ENCODE peak calls at places on chromosomes 2 and 18, in eight cellular contexts. G is right lobe of liver, M is spleen, R is heart left ventricle, Y is prostate gland, U is stomach, C is body of pancreas, K is endothelial cell of umbilical vein. H is an unnamed sample.

GRCh38 chr2:28394331-28394877 is 1.7 kb downstream of the FOSL2 start:
- DNase-seq in G (peak), M (peak), R (peak), Y (peak), U (peak), C (peak), K (peak), H (no peak)

GRCh38 chr18:75341897-75342296 is 85.6 kb downstream of the SMIM21 start:
- DNase-seq in G (no peak), M (no peak), R (no peak), Y (no peak), U (no peak), C (no peak), K (no peak), H (no peak)

GRCh38 chr2:28286678-28287077 is 106.0 kb upstream of the FOSL2 start:
- DNase-seq in G (no peak), M (no peak), R (no peak), Y (no peak), U (no peak), C (no peak), K (no peak), H (no peak)

GRCh38 chr2:25293958-25294513 is 47.7 kb downstream of the DNMT3A start:
- DNase-seq in G (no peak), M (no peak), R (no peak), Y (no peak), U (no peak), C (no peak), K (no peak), H (no peak)

GRCh38 chr2:65402339-65402738 is 30.1 kb downstream of the SPRED2 start:
- DNase-seq in G (no peak), M (no peak), R (no peak), Y (no peak), U (no peak), C (no peak), K (no peak), H (no peak)

GRCh38 chr2:181104512-181105121 is 124.2 kb downstream of the UBE2E3 start:
- DNase-seq in G (no peak), M (no peak), R (no peak), Y (peak), U (no peak), C (no peak), K (peak), H (peak)

GRCh38 chr2:207223051-207223450 is 57.3 kb upstream of the KLF7 start:
- DNase-seq in G (no peak), M (no peak), R (no peak), Y (no peak), U (no peak), C (no peak), K (no peak), H (no peak)

GRCh38 chr2:132374961-132375360 is 41.6 kb upstream of the GPR39 start:
- DNase-seq in G (no peak), M (no peak), R (no peak), Y (no peak), U (no peak), C (no peak), K (no peak), H (no peak)

GRCh38 chr2:172859821-172860707 is 124.4 kb downstream of the RAPGEF4 start:
- DNase-seq in G (no peak), M (no peak), R (no peak), Y (no peak), U (no peak), C (no peak), K (peak), H (no peak)

GRCh38 chr2:231764752-231765151 is 16.3 kb downstream of the PDE6D start:
- DNase-seq in G (no peak), M (no peak), R (no peak), Y (no peak), U (no peak), C (no peak), K (no peak), H (no peak)

GRCh38 chr2:137947714-137948336 is 16.4 kb upstream of the HNMT start:
- DNase-seq in G (peak), M (no peak), R (peak), Y (peak), U (peak), C (peak), K (peak), H (peak)

GRCh38 chr2:106147665-106148064 is 46.4 kb downstream of the UXS1 start:
- DNase-seq in G (no peak), M (no peak), R (no peak), Y (no peak), U (no peak), C (no peak), K (no peak), H (no peak)

GRCh38 chr2:88698027-88698413 is 6.5 kb downstream of the RPIA start:
- DNase-seq in G (no peak), M (no peak), R (no peak), Y (no peak), U (no peak), C (no peak), K (no peak), H (no peak)

GRCh38 chr2:216490061-216490460 is 8.6 kb upstream of the RPL37A start:
- DNase-seq in G (no peak), M (no peak), R (no peak), Y (no peak), U (no peak), C (no peak), K (peak), H (no peak)

GRCh38 chr2:20577495-20578235 is 73.2 kb downstream of the HS1BP3 start:
- DNase-seq in G (no peak), M (peak), R (no peak), Y (peak), U (no peak), C (no peak), K (peak), H (no peak)

GRCh38 chr18:27871731-27872130 is 305.2 kb downstream of the CDH2 start:
- DNase-seq in G (no peak), M (no peak), R (no peak), Y (no peak), U (no peak), C (no peak), K (no peak), H (no peak)

GRCh38 chr2:21268197-21268870 is 144.6 kb downstream of the TDRD15 start:
- DNase-seq in G (no peak), M (no peak), R (peak), Y (no peak), U (no peak), C (no peak), K (no peak), H (no peak)

GRCh38 chr18:50653402-50654093 is 93.7 kb downstream of the MAPK4 start:
- DNase-seq in G (peak), M (no peak), R (peak), Y (no peak), U (no peak), C (no peak), K (no peak), H (no peak)

GRCh38 chr2:76684762-76685161 is 837.4 kb downstream of the LRRTM4 start:
- DNase-seq in G (no peak), M (no peak), R (no peak), Y (no peak), U (no peak), C (no peak), K (no peak), H (no peak)

GRCh38 chr2:62789918-62790317 is 84.4 kb downstream of the EHBP1 start:
- DNase-seq in G (no peak), M (no peak), R (no peak), Y (no peak), U (no peak), C (no peak), K (no peak), H (no peak)

GRCh38 chr2:179020156-179020750 is 29.7 kb downstream of the CCDC141 start:
- DNase-seq in G (no peak), M (no peak), R (peak), Y (no peak), U (peak), C (peak), K (peak), H (peak)

GRCh38 chr2:135826561-135826960 is 10.4 kb downstream of the LCT start:
- DNase-seq in G (no peak), M (no peak), R (no peak), Y (no peak), U (no peak), C (no peak), K (no peak), H (no peak)

GRCh38 chr2:153145470-153145869 is 333.1 kb downstream of the RPRM start:
- DNase-seq in G (no peak), M (no peak), R (no peak), Y (no peak), U (no peak), C (peak), K (no peak), H (no peak)

GRCh38 chr2:195648780-195649179 is 8.2 kb upstream of the SLC39A10 start:
- DNase-seq in G (no peak), M (no peak), R (no peak), Y (no peak), U (no peak), C (no peak), K (no peak), H (no peak)

GRCh38 chr2:8103085-8103708 is 578.7 kb upstream of the ID2 start:
- DNase-seq in G (no peak), M (no peak), R (no peak), Y (no peak), U (no peak), C (no peak), K (no peak), H (no peak)

GRCh38 chr18:54127759-54128378 is 96.6 kb downstream of the MBD2 start:
- DNase-seq in G (no peak), M (no peak), R (peak), Y (no peak), U (no peak), C (no peak), K (peak), H (peak)

GRCh38 chr2:101613073-101613704 is 84.3 kb upstream of the MAP4K4 start:
- DNase-seq in G (no peak), M (no peak), R (no peak), Y (no peak), U (no peak), C (no peak), K (no peak), H (no peak)

GRCh38 chr2:208065476-208065875 is 40.1 kb upstream of the PLEKHM3 start:
- DNase-seq in G (no peak), M (no peak), R (no peak), Y (no peak), U (no peak), C (no peak), K (no peak), H (no peak)

GRCh38 chr18:63267990-63268721 is 51.4 kb downstream of the BCL2 start:
- DNase-seq in G (no peak), M (no peak), R (no peak), Y (no peak), U (no peak), C (no peak), K (no peak), H (no peak)

GRCh38 chr18:77218642-77219041 is 31.0 kb upstream of the GALR1 start:
- DNase-seq in G (no peak), M (no peak), R (no peak), Y (no peak), U (no peak), C (no peak), K (no peak), H (no peak)

GRCh38 chr2:202311823-202312388 is 46.3 kb downstream of the NOP58 start:
- DNase-seq in G (no peak), M (no peak), R (no peak), Y (no peak), U (no peak), C (no peak), K (no peak), H (no peak)

GRCh38 chr2:232889876-232890401 is 19.9 kb downstream of the SNORC start:
- DNase-seq in G (peak), M (no peak), R (no peak), Y (no peak), U (peak), C (no peak), K (no peak), H (no peak)

GRCh38 chr2:124915567-124915966 is 890.5 kb downstream of the CNTNAP5 start:
- DNase-seq in G (no peak), M (no peak), R (no peak), Y (no peak), U (no peak), C (no peak), K (no peak), H (no peak)

GRCh38 chr2:72037322-72037721 is 110.3 kb downstream of the CYP26B1 start:
- DNase-seq in G (no peak), M (peak), R (no peak), Y (no peak), U (no peak), C (no peak), K (no peak), H (no peak)

GRCh38 chr18:63832470-63832869 is 55.0 kb upstream of the SERPINB2 start:
- DNase-seq in G (no peak), M (no peak), R (no peak), Y (no peak), U (no peak), C (no peak), K (no peak), H (no peak)

GRCh38 chr2:85602476-85603234 is at the start of gene TMEM150A:
- DNase-seq in G (peak), M (peak), R (peak), Y (peak), U (peak), C (peak), K (peak), H (peak)

GRCh38 chr18:76209597-76209996 is 285.4 kb downstream of the ZNF516 start:
- DNase-seq in G (no peak), M (no peak), R (no peak), Y (no peak), U (no peak), C (no peak), K (no peak), H (no peak)

GRCh38 chr2:99481527-99481926 is 8.3 kb downstream of the REV1 start:
- DNase-seq in G (no peak), M (no peak), R (no peak), Y (no peak), U (no peak), C (no peak), K (no peak), H (no peak)

GRCh38 chr18:6729247-6730091 is at the start of gene ARHGAP28:
- DNase-seq in G (peak), M (peak), R (peak), Y (peak), U (peak), C (peak), K (peak), H (peak)
- TF ChIP-seq POLR2A in G (no peak), M (no peak), R (peak), Y (peak), U (no peak), C (peak), K (peak), H (no peak)

GRCh38 chr2:177221970-177222369 is 9.4 kb downstream of the HNRNPA3 start:
- DNase-seq in G (no peak), M (no peak), R (no peak), Y (no peak), U (no peak), C (no peak), K (no peak), H (no peak)

GRCh38 chr2:177217247-177217843 is 4.8 kb downstream of the HNRNPA3 start:
- DNase-seq in G (no peak), M (no peak), R (no peak), Y (no peak), U (no peak), C (no peak), K (no peak), H (no peak)

GRCh38 chr2:177225965-177226360 is 13.4 kb downstream of the HNRNPA3 start:
- DNase-seq in G (no peak), M (no peak), R (no peak), Y (no peak), U (no peak), C (no peak), K (no peak), H (no peak)

DNA sequence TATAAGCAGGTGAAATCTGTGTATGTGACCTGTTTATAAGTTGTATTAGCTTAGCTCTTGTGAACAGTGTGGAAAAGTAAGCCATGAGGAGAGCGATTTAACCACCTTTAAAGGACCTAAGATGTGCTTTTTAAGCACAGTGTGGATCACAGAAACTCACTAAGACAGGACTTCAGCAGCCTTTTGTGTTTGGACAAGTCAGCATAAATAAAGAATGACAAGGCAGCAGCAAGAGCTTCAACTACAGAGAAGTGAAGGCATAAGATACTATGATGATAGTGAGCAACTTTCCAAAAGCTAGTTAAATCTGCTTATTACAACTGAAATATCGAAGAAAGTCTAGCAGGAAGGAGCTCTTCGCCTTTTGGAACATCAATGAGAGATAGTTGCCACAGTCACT is 8.9 kb downstream of the HNRNPA3 start:
- DNase-seq in G (no peak), M (no peak), R (no peak), Y (no peak), U (no peak), C (no peak), K (no peak), H (no peak)
- TF ChIP-seq POLR2A in G (no peak), M (no peak), R (no peak), Y (no peak), U (no peak), C (no peak), K (no peak), H (no peak)

GRCh38 chr2:159904127-159904564 is 106.1 kb upstream of the CD302 start:
- DNase-seq in G (peak), M (peak), R (no peak), Y (no peak), U (no peak), C (no peak), K (peak), H (no peak)
- TF ChIP-seq POLR2A in G (no peak), M (no peak), R (no peak), Y (no peak), U (no peak), C (no peak), K (no peak), H (no peak)

GRCh38 chr2:190972846-190973245 is 41.1 kb downstream of the STAT1 start:
- DNase-seq in G (no peak), M (no peak), R (no peak), Y (no peak), U (no peak), C (no peak), K (no peak), H (no peak)

GRCh38 chr2:190970170-190970569 is 43.8 kb downstream of the STAT1 start:
- DNase-seq in G (no peak), M (no peak), R (no peak), Y (no peak), U (no peak), C (no peak), K (no peak), H (no peak)

GRCh38 chr2:190973262-190973661 is 40.7 kb downstream of the STAT1 start:
- DNase-seq in G (no peak), M (no peak), R (no peak), Y (no peak), U (no peak), C (no peak), K (no peak), H (no peak)

GRCh38 chr2:190972213-190972612 is 41.8 kb downstream of the STAT1 start:
- DNase-seq in G (no peak), M (no peak), R (no peak), Y (no peak), U (no peak), C (no peak), K (peak), H (no peak)

GRCh38 chr2:190970872-190971506 is 43.0 kb downstream of the STAT1 start:
- DNase-seq in G (no peak), M (no peak), R (no peak), Y (no peak), U (no peak), C (no peak), K (peak), H (no peak)
- TF ChIP-seq POLR2A in G (no peak), M (no peak), R (no peak), Y (no peak), U (no peak), C (no peak), K (peak), H (no peak)

DNA sequence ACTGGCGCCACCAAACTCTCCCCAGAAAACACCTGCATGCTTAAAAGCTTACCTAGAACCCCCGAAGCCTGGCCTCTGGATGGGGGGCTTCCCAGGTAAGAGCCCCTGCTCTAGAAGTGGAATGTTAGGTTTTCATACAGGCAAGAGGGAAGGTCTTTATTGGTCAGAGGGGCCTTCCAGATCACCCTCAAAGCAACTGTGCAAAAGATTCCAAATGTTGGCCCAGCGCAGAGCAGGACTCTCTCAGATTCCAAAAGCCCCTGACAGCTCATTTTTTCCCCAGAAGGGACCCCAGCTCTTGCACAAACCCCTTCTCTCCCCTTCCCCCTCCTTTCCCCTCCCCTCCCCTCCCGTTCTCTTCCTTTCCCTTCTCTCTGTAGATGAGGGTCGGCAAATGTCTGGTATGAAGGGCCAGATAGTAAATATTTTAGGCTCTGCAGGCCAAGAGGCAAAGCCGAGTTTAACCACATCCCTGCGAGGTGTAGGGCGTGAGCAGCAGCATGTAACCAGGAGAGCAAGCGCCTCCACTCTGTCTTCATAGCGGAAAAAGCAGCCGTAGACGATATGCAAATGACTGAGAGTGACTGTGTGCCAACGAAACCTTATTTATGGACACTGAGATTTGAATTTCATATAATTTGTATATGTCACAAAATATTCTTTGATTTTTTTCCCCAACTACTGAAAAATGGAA is 116.9 kb downstream of the SMAD7 start:
- DNase-seq in G (peak), M (peak), R (no peak), Y (no peak), U (peak), C (no peak), K (no peak), H (no peak)
- TF ChIP-seq POLR2A in G (no peak), M (no peak), R (no peak), Y (no peak), U (no peak), C (no peak), K (no peak), H (no peak)

DNA sequence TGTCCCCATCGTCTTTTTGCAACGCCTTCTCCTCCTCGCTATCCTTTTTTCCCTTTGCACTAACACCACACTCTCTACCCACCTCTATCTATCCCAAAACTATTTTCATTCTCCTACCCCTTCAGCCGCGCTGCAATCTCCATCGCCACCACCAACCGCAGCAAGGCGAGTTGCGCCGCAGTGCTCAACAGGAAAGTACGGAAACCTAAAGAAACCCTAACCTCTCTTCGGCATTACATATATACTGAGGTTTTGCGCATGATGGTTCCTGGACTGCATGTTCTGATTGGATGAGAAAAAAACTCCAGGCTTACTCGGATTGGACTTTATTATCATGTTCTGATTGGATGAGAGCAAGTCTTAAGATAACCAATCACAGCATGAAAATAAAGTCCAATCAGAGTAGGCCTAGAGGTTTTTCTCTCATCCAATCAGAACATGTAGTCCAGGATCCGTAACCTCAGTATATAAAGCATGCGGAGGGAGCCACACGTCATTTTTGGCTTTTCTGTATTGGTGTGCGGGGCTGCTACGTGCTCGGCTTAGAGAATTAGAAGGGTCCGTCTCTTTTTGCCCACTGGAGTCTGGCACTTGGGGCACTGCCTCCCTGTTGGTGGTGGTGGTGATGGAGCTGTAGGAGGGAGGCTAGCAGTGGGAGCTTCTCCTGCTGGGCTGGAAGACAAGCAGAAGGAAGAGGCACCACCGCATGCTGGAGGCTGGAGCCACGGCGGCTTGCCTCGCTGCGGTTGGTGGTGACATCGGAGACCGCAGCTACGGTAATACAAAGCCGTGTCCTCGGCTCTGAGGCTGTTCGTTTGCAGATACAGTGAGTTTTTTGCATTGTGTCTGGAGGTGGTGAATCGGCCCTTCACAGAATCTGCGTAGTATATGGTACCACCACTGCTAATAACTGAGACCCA is 76.1 kb downstream of the TEKT4 start:
- DNase-seq in G (no peak), M (no peak), R (no peak), Y (no peak), U (no peak), C (no peak), K (no peak), H (no peak)
- TF ChIP-seq POLR2A in G (no peak), M (no peak), R (no peak), Y (no peak), U (no peak), C (no peak), K (no peak), H (no peak)